ENCODE peak calls at places on chromosomes 1 and 21, in six cellular contexts. D is NCI-H1105 treated with DMSO at 0.1 percent for 48 hours; E is NCI-H1092; V is kidney glomerular epithelial cell; U is mucosa of gallbladder; H is activated CD4-positive, alpha-beta T cell treated with anti-CD3 and anti-CD28 coated beads, Interleukin-2, amount 10 ng/mL, durations not matched to agents 7 days and 5 days. J is an unnamed sample.
A peak's percentile ranks its signal among the peaks of the same experiment; 100 is the strongest.

GRCh38 chr1:173190101-173190895 is 16.8 kb downstream of the TNFSF4 start:
- DNase-seq in D (peak; percentile 41), E (no peak), V (peak; percentile 92), U (peak; percentile 94), H (no peak), J (peak; percentile 84)

GRCh38 chr1:153566414-153567371 is 1.0 kb upstream of the S100A2 start:
- DNase-seq in D (no peak), E (peak; percentile 15), V (peak; percentile 99), U (peak; percentile 96), H (peak; percentile 80), J (peak; percentile 98)

GRCh38 chr1:174469052-174469451 is 21.3 kb downstream of the GPR52 start:
- DNase-seq in D (no peak), E (no peak), V (no peak), U (no peak), H (no peak), J (no peak)

GRCh38 chr21:45270306-45270821 is 17.3 kb downstream of the POFUT2 start:
- DNase-seq in D (no peak), E (no peak), V (no peak), U (no peak), H (no peak), J (no peak)

GRCh38 chr1:59827055-59827643 is 12.4 kb downstream of the HOOK1 start:
- DNase-seq in D (no peak), E (no peak), V (peak; percentile 62), U (no peak), H (no peak), J (no peak)

GRCh38 chr1:18482721-18483425 is 2.1 kb downstream of the KLHDC7A start:
- DNase-seq in D (no peak), E (no peak), V (no peak), U (no peak), H (no peak), J (no peak)

GRCh38 chr1:95089888-95090287 is 17.1 kb upstream of the ALG14 start:
- DNase-seq in D (no peak), E (no peak), V (no peak), U (no peak), H (no peak), J (no peak)

GRCh38 chr21:45403825-45404725 is 890 bp upstream of the COL18A1 start:
- DNase-seq in D (peak; percentile 24), E (no peak), V (peak; percentile 59), U (no peak), H (no peak), J (no peak)

GRCh38 chr1:173355281-173356031 is 121.7 kb upstream of the PRDX6 start:
- DNase-seq in D (no peak), E (no peak), V (no peak), U (no peak), H (no peak), J (no peak)

GRCh38 chr1:222249261-222249660 is 298.6 kb downstream of the HHIPL2 start:
- DNase-seq in D (no peak), E (no peak), V (no peak), U (no peak), H (no peak), J (no peak)

J was measured in lung.